ENCODE peak calls at places on chromosomes 11 and 22, in six cellular contexts. Y is iPS-NIHi11; I is stimulated activated naive B cell treated with anti-CD40 and anti-IgM and Interleukin-4, amounts not matched to agents 10 μg/mL and 1 μg/mL and 100 μg/mL, for 72 hours; K is NCI-H1417 treated with DMSO at 0.1 percent for 48 hours; D is NCI-H446; B is tibial artery. Z is an unnamed sample.

GRCh38 chr22:22979121-22979724 is 91.1 kb upstream of the GNAZ start:
- DNase-seq in Y (no peak), I (no peak), K (no peak), D (no peak), B (no peak), Z (no peak)

GRCh38 chr11:121070951-121071350 is 30.1 kb upstream of the TECTA start:
- DNase-seq in Y (no peak), I (no peak), K (no peak), D (no peak), B (no peak), Z (no peak)

GRCh38 chr22:19681863-19682245 is 32.4 kb upstream of the SEPTIN5 start:
- DNase-seq in Y (no peak), I (no peak), K (no peak), D (no peak), B (no peak), Z (peak)

GRCh38 chr11:134466909-134467567 is 55.0 kb upstream of the B3GAT1 start:
- DNase-seq in Y (no peak), I (no peak), K (no peak), D (no peak), B (no peak), Z (no peak)

GRCh38 chr11:62004473-62004872 is 37.0 kb upstream of the FTH1 start:
- DNase-seq in Y (no peak), I (peak), K (no peak), D (no peak), B (peak), Z (no peak)

GRCh38 chr11:14127679-14128078 is 165.2 kb downstream of the SPON1 start:
- DNase-seq in Y (no peak), I (no peak), K (no peak), D (no peak), B (no peak), Z (no peak)

GRCh38 chr11:2741377-2742131 is 41.8 kb upstream of the KCNQ1OT1 start:
- DNase-seq in Y (no peak), I (no peak), K (no peak), D (no peak), B (peak), Z (no peak)

GRCh38 chr11:85810521-85810870 is 445 bp downstream of the SYTL2 start:
- DNase-seq in Y (peak), I (no peak), K (no peak), D (no peak), B (no peak), Z (peak)

GRCh38 chr11:36333897-36334296 is 37.8 kb downstream of the PRR5L start:
- DNase-seq in Y (peak), I (no peak), K (no peak), D (peak), B (no peak), Z (peak)

Z was measured in endodermal cell.